ENCODE peak calls at places on chromosomes 7 and 10, in four cellular contexts. A is Panc1, M is thoracic aorta, S is aorta. F is an unnamed sample.

GRCh38 chr10:54284526-54285193 is 516.4 kb downstream of the PCDH15 start:
- DNase-seq in A (no peak), M (no peak), S (no peak), F (peak)

GRCh38 chr7:106339513-106340246 is 54.9 kb upstream of the NAMPT start:
- DNase-seq in A (no peak), M (no peak), S (no peak), F (no peak)

GRCh38 chr10:11165591-11166543 is 148.2 kb downstream of the CELF2 start:
- DNase-seq in A (peak), M (no peak), S (peak), F (peak)

GRCh38 chr7:78760620-78761355 is 692.7 kb downstream of the MAGI2 start:
- DNase-seq in A (no peak), M (no peak), S (no peak), F (peak)

GRCh38 chr10:47299989-47300931 is at the start of gene GDF10:
- DNase-seq in A (no peak), M (no peak), S (no peak), F (no peak)

GRCh38 chr10:11243425-11244222 is 226.0 kb downstream of the CELF2 start:
- DNase-seq in A (no peak), M (no peak), S (no peak), F (no peak)

GRCh38 chr10:114437456-114438292 is 33.4 kb upstream of the AFAP1L2 start:
- DNase-seq in A (peak), M (no peak), S (no peak), F (peak)

GRCh38 chr7:44854644-44855364 is 6.9 kb upstream of the H2AZ2 start:
- DNase-seq in A (no peak), M (no peak), S (no peak), F (peak)

GRCh38 chr7:100449190-100449795 is 13.0 kb upstream of the PPP1R35 start:
- DNase-seq in A (no peak), M (no peak), S (no peak), F (no peak)

GRCh38 chr10:122279725-122280141 is 8.6 kb downstream of the BTBD16 start:
- DNase-seq in A (no peak), M (no peak), S (no peak), F (peak)

GRCh38 chr10:96709525-96709924 is 10.8 kb downstream of the PIK3AP1 start:
- DNase-seq in A (no peak), M (no peak), S (no peak), F (no peak)

GRCh38 chr7:7177044-7177517 is 5.3 kb upstream of the C1GALT1 start:
- DNase-seq in A (peak), M (no peak), S (no peak), F (peak)

GRCh38 chr7:132386249-132386681 is 190.0 kb downstream of the PLXNA4 start:
- DNase-seq in A (no peak), M (peak), S (peak), F (no peak)

GRCh38 chr10:12333382-12334185 is 15.8 kb upstream of the CAMK1D start:
- DNase-seq in A (peak), M (peak), S (peak), F (peak)

GRCh38 chr10:1255166-1255565 is 199.0 kb downstream of the WDR37 start:
- DNase-seq in A (no peak), M (no peak), S (no peak), F (peak)

GRCh38 chr10:22250897-22251605 is 33.2 kb upstream of the EBLN1 start:
- DNase-seq in A (no peak), M (no peak), S (no peak), F (no peak)

GRCh38 chr7:47814905-47815613 is 133.2 kb downstream of the PKD1L1 start:
- DNase-seq in A (no peak), M (no peak), S (no peak), F (no peak)

GRCh38 chr10:73423309-73423708 is 9.5 kb upstream of the ANXA7 start:
- DNase-seq in A (no peak), M (no peak), S (no peak), F (no peak)

GRCh38 chr10:21494221-21495001 is 31.1 kb downstream of the SKIDA1 start:
- DNase-seq in A (no peak), M (no peak), S (peak), F (no peak)

GRCh38 chr10:100204370-100204769 is 18.5 kb upstream of the ERLIN1 start:
- DNase-seq in A (no peak), M (no peak), S (no peak), F (no peak)

GRCh38 chr7:116591202-116592040 is 66.6 kb downstream of the CAV1 start:
- DNase-seq in A (peak), M (no peak), S (no peak), F (peak)

DNA sequence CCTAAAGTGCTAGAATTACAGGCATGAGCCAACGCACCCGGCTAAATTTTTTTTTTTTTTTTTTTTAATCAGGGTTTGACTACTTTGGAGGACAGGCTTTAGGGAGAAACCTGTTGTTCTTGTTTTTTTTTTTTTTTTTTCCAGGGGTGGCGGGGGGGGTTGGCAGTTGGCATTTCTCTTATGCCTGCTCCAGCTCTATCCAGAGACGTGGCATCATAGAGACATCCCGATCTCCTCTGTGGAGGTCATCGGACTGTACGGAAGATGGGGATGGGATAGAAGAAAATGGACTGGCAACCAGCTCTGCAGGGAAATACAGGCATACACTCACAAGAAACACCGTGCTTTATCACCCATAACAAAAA is 130.8 kb downstream of the PRPF18 start:
- DNase-seq in A (no peak), M (no peak), S (no peak), F (peak)
- H3K4me3 ChIP-seq in A (peak), M (peak), S (no peak), F (peak)

GRCh38 chr10:131050162-131050766 is 261.3 kb downstream of the TCERG1L start:
- DNase-seq in A (no peak), M (no peak), S (no peak), F (no peak)

GRCh38 chr10:131047501-131047900 is 264.0 kb downstream of the TCERG1L start:
- DNase-seq in A (no peak), M (no peak), S (no peak), F (peak)

GRCh38 chr10:131046194-131046593 is 265.3 kb downstream of the TCERG1L start:
- DNase-seq in A (no peak), M (no peak), S (no peak), F (no peak)

GRCh38 chr10:131048595-131048994 is 262.9 kb downstream of the TCERG1L start:
- DNase-seq in A (no peak), M (no peak), S (no peak), F (no peak)

DNA sequence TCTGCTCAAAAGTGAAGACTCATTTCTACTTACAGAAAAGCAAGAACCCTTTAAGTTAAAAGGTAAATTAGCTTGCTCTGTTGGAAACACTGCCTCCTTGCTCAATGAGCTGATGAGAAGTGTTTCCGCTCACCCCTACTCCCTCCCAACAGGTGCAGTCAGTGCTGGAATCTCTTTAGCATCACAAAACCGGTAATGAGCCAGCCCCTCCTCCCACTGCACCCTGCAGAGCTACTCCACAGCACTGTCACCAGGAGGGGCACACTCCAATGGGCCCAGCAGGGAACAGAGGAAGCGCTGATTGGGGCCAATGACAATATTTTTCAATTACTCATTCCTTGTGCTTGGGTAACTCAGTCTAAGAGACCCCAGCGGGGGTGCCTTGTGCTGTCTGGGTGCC is 262.5 kb downstream of the TCERG1L start:
- DNase-seq in A (no peak), M (no peak), S (no peak), F (no peak)
- H3K4me3 ChIP-seq in A (no peak), M (no peak), S (no peak), F (no peak)

GRCh38 chr7:73519867-73520672 is 2.0 kb downstream of the BAZ1B start:
- DNase-seq in A (no peak), M (no peak), S (peak), F (no peak)
- H3K4me3 ChIP-seq in A (peak), M (peak), S (peak), F (peak)

GRCh38 chr10:75202321-75203096 is 8.1 kb upstream of the VDAC2 start:
- DNase-seq in A (no peak), M (peak), S (peak), F (peak)
- H3K4me3 ChIP-seq in A (no peak), M (no peak), S (no peak), F (no peak)

DNA sequence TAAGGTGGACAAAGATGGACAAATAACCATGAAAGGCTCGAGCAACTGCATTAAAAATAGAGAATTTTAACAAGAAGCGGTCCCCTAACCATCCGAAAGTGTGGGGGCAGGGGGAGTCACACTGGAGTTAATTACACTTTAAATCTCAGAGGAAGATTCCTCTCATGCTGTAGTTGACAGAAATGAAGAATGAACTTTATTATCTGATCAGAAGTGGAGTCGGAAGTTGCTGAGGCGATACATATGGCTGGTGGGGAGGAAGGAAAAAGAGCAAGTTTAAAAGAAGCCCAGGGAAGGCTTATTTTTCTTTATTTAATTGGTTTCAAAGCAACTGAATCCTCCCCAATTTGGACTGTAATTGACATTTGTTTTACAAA is 102.3 kb upstream of the FAM171A1 start:
- DNase-seq in A (no peak), M (no peak), S (no peak), F (no peak)
- H3K4me3 ChIP-seq in A (no peak), M (no peak), S (no peak), F (no peak)

GRCh38 chr7:157432541-157432956 is 95.7 kb downstream of the DNAJB6 start:
- DNase-seq in A (peak), M (no peak), S (no peak), F (peak)
- H3K4me3 ChIP-seq in A (peak), M (peak), S (no peak), F (peak)

GRCh38 chr10:123995461-123996131 is 97.8 kb downstream of the CHST15 start:
- DNase-seq in A (peak), M (no peak), S (peak), F (peak)
- H3K4me3 ChIP-seq in A (peak), M (peak), S (no peak), F (no peak)

GRCh38 chr7:130733866-130734524 is at the start of gene KLF14:
- DNase-seq in A (no peak), M (no peak), S (no peak), F (peak)

GRCh38 chr7:130736298-130736900 is 2.4 kb upstream of the KLF14 start:
- DNase-seq in A (no peak), M (no peak), S (no peak), F (no peak)

GRCh38 chr7:130735273-130735716 is 1.3 kb upstream of the KLF14 start:
- DNase-seq in A (no peak), M (no peak), S (no peak), F (no peak)

GRCh38 chr7:130732980-130733865 is 784 bp downstream of the KLF14 start:
- DNase-seq in A (no peak), M (no peak), S (no peak), F (peak)

DNA sequence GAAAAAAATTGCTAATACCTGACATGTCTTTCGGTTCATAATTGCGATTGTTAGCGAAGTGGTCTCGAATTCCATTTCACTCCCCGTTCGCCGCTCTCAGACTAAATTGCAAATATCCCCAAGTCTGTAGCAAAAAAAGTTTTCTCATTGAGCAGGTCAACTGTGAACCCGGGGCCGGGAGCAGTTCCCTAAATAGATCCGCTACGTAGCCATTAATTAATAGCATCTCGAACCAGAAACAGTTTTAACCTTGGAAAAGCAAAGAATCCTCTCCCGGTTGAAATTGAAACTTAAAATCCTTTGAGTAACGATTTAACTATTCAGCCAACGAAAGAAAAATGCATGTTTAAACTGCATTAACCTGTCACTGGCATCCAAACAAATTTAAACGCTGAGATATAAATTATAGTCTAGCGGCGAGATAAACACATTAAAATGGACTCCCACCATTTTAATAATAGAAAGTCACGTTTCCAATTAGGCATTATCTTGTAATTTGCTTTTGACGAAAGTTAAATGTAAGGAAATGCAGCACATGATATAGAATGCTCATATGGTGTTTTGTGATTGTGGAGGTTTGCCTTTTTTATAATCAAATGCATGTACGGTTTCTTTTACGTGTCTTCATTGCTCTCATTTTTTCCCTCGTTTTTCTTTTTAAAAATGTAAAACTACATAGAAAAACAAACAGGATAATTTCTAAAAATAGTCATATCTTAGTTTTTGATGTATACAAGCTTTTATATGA is 692 bp upstream of the KLF14 start:
- DNase-seq in A (no peak), M (no peak), S (no peak), F (no peak)
- H3K4me3 ChIP-seq in A (peak), M (peak), S (peak), F (peak)

F was measured in epithelial cell of esophagus.